ENCODE peak calls at places on chromosomes 16 and 17, in seven cellular contexts. T, X, D, H, N, F and V are unnamed samples.

GRCh38 chr17:28842282-28843012 is at the start of gene FAM222B:
- DNase-seq in X (peak), N (peak), T (peak), F (peak), D (peak), H (peak), V (peak)

GRCh38 chr16:81511371-81511770 is 66.8 kb downstream of the CMIP start:
- DNase-seq in T (peak), X (peak), D (no peak), H (peak), F (peak), N (peak), V (no peak)

GRCh38 chr17:35117984-35118383 is 1.7 kb downstream of the RAD51D start:
- DNase-seq in H (peak), N (peak), T (no peak), F (peak), D (no peak), X (no peak), V (no peak)

GRCh38 chr16:84391151-84391873 is 23.0 kb downstream of the ATP2C2 start:
- DNase-seq in N (no peak), F (peak), H (no peak), X (no peak), D (no peak), T (no peak), V (no peak)

GRCh38 chr16:2154533-2155090 is 970 bp upstream of the TRAF7 start:
- DNase-seq in H (no peak), D (no peak), X (no peak), F (no peak), N (no peak), T (peak), V (no peak)

GRCh38 chr16:86874141-86874540 is 295.8 kb downstream of the FOXL1 start:
- DNase-seq in X (no peak), H (no peak), N (peak), T (peak), D (peak), F (no peak), V (peak)

GRCh38 chr17:29514792-29515191 is 52.0 kb downstream of the ABHD15 start:
- DNase-seq in D (peak), N (no peak), H (no peak), T (no peak), X (no peak), F (peak), V (no peak)

GRCh38 chr17:49875690-49876089 is 27.8 kb upstream of the TAC4 start:
- DNase-seq in D (no peak), F (no peak), T (no peak), X (no peak), H (no peak), N (no peak), V (no peak)

GRCh38 chr17:31509805-31510177 is 118.3 kb downstream of the RAB11FIP4 start:
- DNase-seq in T (no peak), X (no peak), D (no peak), F (no peak), N (no peak), H (no peak), V (no peak)

GRCh38 chr16:89052191-89052787 is 41.4 kb upstream of the ACSF3 start:
- DNase-seq in X (no peak), F (no peak), T (no peak), N (no peak), D (no peak), H (no peak), V (no peak)

GRCh38 chr17:76365256-76365903 is 11.7 kb upstream of the PRPSAP1 start:
- DNase-seq in T (no peak), D (no peak), F (no peak), H (no peak), N (no peak), X (no peak), V (no peak)

GRCh38 chr17:7128174-7128573 is 13.6 kb upstream of the ASGR2 start:
- DNase-seq in N (no peak), F (no peak), H (no peak), X (no peak), T (no peak), D (no peak), V (no peak)

GRCh38 chr16:24829153-24829552 is 16.6 kb upstream of the SLC5A11 start:
- DNase-seq in H (no peak), D (no peak), T (no peak), X (no peak), F (no peak), N (no peak), V (no peak)

GRCh38 chr17:28925912-28926365 is 23.1 kb upstream of the DHRS13 start:
- DNase-seq in N (peak), F (peak), X (no peak), H (peak), D (no peak), T (peak), V (no peak)

GRCh38 chr17:28118362-28118761 is 75.9 kb downstream of the NLK start:
- DNase-seq in D (no peak), N (no peak), H (no peak), F (no peak), X (no peak), T (no peak), V (no peak)

GRCh38 chr17:28983286-28984240 is 22.3 kb downstream of the SEZ6 start:
- DNase-seq in T (no peak), X (no peak), N (no peak), F (no peak), D (no peak), H (no peak), V (no peak)

GRCh38 chr17:15233022-15233805 is 31.9 kb downstream of the PMP22 start:
- DNase-seq in N (peak), H (peak), F (peak), X (peak), D (no peak), T (peak), V (no peak)

DNA sequence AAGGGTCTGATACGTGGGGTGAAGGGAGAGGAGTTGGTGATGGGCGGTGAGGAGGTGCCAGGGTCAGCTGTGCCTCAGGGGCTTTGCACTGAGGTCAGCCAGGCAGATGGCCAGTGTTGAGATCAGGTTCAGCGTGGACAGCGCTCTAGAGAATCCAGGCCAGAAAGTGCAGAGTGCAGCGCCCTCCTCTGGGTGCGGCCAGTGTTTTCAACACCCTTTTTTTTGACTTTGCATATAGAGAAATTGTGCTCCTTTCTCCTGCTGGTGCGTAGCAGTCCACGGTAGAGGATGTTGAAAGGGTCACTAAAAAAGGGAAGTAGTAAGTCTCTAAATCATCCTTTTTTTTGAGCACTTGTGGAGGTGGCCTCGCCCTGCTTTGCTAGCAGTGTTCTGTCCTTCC is 53.9 kb downstream of the BANP start:
- DNase-seq in X (no peak), F (peak), D (peak), T (no peak), N (no peak), H (no peak), V (no peak)
- TF ChIP-seq CTCF in X (peak), F (peak), D (no peak), T (peak), N (no peak), H (peak), V (peak)

GRCh38 chr17:39393732-39394131 is 7.7 kb downstream of the FBXL20 start:
- DNase-seq in D (no peak), F (peak), N (no peak), H (no peak), X (no peak), T (peak), V (no peak)
- TF ChIP-seq CTCF in D (no peak), F (peak), N (no peak), H (no peak), X (peak), T (no peak), V (no peak)

GRCh38 chr17:73340093-73340596 is 28.3 kb upstream of the CDC42EP4 start:
- DNase-seq in D (no peak), X (peak), H (peak), N (peak), T (no peak), F (peak), V (no peak)
- TF ChIP-seq CTCF in D (peak), X (peak), H (peak), N (peak), T (no peak), F (peak), V (no peak)

GRCh38 chr16:50309527-50310307 is 43.4 kb downstream of the ADCY7 start:
- DNase-seq in X (no peak), N (peak), H (no peak), D (no peak), F (no peak), T (no peak), V (no peak)
- TF ChIP-seq CTCF in X (no peak), N (no peak), H (no peak), D (no peak), F (no peak), T (no peak), V (no peak)

DNA sequence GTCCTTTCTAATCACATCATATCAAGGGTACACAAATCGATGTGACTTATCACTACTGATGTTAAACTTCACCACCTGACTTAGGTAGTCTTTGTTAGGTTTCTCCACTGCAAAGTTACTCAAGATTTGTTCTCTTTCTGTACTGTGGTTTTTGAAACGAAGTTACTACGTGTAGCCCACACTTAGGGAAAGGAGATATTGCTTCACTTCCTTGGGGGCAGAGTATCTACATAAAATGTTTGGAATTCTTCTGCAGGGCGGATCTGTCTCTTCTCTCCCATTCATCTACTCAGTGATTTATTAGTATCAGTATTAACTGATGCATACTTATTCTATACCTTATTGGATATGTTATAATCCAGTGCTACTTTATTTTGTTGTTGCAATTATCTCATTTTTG is 403.6 kb upstream of the MON1B start:
- DNase-seq in D (no peak), N (peak), H (no peak), F (no peak), T (no peak), X (no peak), V (no peak)
- TF ChIP-seq CTCF in D (no peak), N (no peak), H (no peak), F (no peak), T (no peak), X (no peak), V (no peak)

DNA sequence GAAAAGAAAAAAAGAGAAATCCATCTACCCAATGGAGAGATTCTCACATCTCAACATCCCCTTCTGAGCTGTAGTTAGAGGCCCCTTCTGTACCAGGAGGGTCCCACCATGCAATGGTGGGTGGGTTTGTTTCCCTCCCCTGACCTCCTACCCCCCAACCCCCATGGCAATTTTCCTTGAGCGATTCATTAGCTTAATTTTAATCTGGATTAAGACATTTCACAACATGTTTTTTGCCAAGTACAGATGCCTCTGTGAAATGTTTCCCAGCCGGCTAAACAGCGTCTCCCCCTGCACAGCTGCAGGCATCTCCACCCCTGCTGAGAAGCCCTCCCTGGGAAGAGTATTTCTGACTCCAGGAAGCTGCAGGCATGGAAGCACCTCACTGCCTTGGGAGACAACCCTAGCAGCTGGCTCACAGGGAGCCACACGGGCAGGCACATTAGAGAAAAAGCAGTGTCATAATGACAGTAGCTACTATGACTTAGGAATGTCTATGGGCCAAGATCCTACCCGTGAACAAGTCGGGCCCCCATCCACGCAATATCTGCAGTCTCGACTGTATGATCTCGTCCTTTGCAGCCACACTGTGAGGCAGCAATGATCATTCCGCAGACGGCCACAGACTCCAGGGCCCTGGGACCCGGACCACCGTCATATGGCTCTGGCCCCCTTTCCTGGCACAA is 117.3 kb downstream of the ADCY9 start:
- DNase-seq in T (no peak), F (peak), X (no peak), H (peak), N (no peak), D (no peak), V (no peak)
- TF ChIP-seq CTCF in T (no peak), F (peak), X (no peak), H (no peak), N (no peak), D (peak), V (no peak)

GRCh38 chr16:69306031-69306430 is 5.1 kb upstream of the VPS4A start:
- DNase-seq in D (no peak), X (no peak), H (no peak), F (no peak), N (no peak), T (no peak), V (no peak)
- TF ChIP-seq CTCF in D (no peak), X (no peak), H (no peak), F (no peak), N (no peak), T (no peak), V (no peak)

GRCh38 chr16:85554791-85555548 is 58.2 kb upstream of the GSE1 start:
- DNase-seq in N (peak), D (peak), F (peak), H (peak), T (peak), X (peak), V (no peak)

GRCh38 chr16:85554114-85554790 is 58.9 kb upstream of the GSE1 start:
- DNase-seq in D (peak), F (peak), T (peak), X (peak), N (peak), H (peak), V (no peak)

GRCh38 chr16:85552980-85553435 is 60.1 kb upstream of the GSE1 start:
- DNase-seq in N (no peak), F (no peak), H (no peak), X (no peak), D (no peak), T (no peak), V (peak)

GRCh38 chr16:85551319-85551978 is 61.7 kb upstream of the GSE1 start:
- DNase-seq in N (no peak), T (no peak), H (no peak), X (no peak), D (no peak), F (no peak), V (no peak)

GRCh38 chr16:85553436-85554113 is 59.5 kb upstream of the GSE1 start:
- DNase-seq in X (peak), F (peak), N (no peak), T (peak), D (peak), H (no peak), V (no peak)
- TF ChIP-seq CTCF in X (peak), F (no peak), N (peak), T (no peak), D (peak), H (no peak), V (peak)